ENCODE peak calls at places on chromosome 18, in seven cellular contexts. R is body of pancreas, F is choroid plexus epithelial cell, I is mucosa of descending colon, E is OCI-LY7, Z is glutamatergic neuron, U is suprapubic skin. D is an unnamed sample.

GRCh38 chr18:31101148-31102019 is 837 bp downstream of the DSC2 start:
- DNase-seq in R (peak; percentile 90), F (no peak), I (peak; percentile 83), Z (peak; percentile 80), E (no peak), U (peak; percentile 83), D (peak; percentile 68)

GRCh38 chr18:12262748-12263147 is 8.6 kb downstream of the CIDEA start:
- DNase-seq in F (no peak), I (no peak), Z (no peak), E (no peak), U (no peak), R (no peak), D (no peak)

GRCh38 chr18:53739700-53740099 is 484.8 kb downstream of the MBD2 start:
- DNase-seq in R (no peak), I (no peak), F (no peak), E (no peak), U (no peak), Z (no peak), D (no peak)

GRCh38 chr18:23864620-23865019 is 149.9 kb upstream of the TTC39C start:
- DNase-seq in R (no peak), Z (no peak), E (peak; percentile 89), F (no peak), I (no peak), U (no peak), D (no peak)

GRCh38 chr18:25348361-25349130 is 3.4 kb downstream of the ZNF521 start:
- DNase-seq in F (no peak), Z (no peak), U (no peak), R (no peak), I (no peak), E (no peak), D (peak; percentile 10)

GRCh38 chr18:36381075-36381474 is 83.6 kb downstream of the FHOD3 start:
- DNase-seq in F (no peak), R (no peak), E (no peak), I (no peak), Z (no peak), U (no peak), D (no peak)

GRCh38 chr18:76922107-76922506 is 99.8 kb downstream of the ZNF236 start:
- DNase-seq in I (no peak), R (peak; percentile 24), U (no peak), F (peak; percentile 77), Z (peak; percentile 69), E (peak; percentile 74), D (peak; percentile 79)

GRCh38 chr18:2213905-2214304 is 357.4 kb downstream of the METTL4 start:
- DNase-seq in R (no peak), I (no peak), E (no peak), U (no peak), F (no peak), Z (no peak), D (no peak)

GRCh38 chr18:75551071-75551470 is 123.6 kb upstream of the SMIM21 start:
- DNase-seq in E (no peak), F (peak; percentile 5), I (no peak), R (no peak), U (no peak), Z (no peak), D (no peak)

GRCh38 chr18:634551-635045 is 22.9 kb upstream of the TYMS start:
- DNase-seq in Z (no peak), U (no peak), I (no peak), E (no peak), R (no peak), F (no peak), D (no peak)

GRCh38 chr18:74173434-74173750 is 25.1 kb downstream of the TIMM21 start:
- DNase-seq in E (no peak), F (no peak), I (no peak), U (no peak), R (no peak), Z (no peak), D (no peak)

GRCh38 chr18:7452331-7452730 is 114.8 kb upstream of the PTPRM start:
- DNase-seq in F (peak; percentile 53), Z (peak; percentile 58), I (no peak), U (no peak), R (peak; percentile 42), E (peak; percentile 24), D (peak; percentile 16)

GRCh38 chr18:49013961-49014604 is 63.3 kb upstream of the SMAD7 start:
- DNase-seq in R (peak; percentile 4), I (no peak), F (no peak), Z (no peak), E (no peak), U (peak; percentile 77), D (no peak)

GRCh38 chr18:47109049-47109448 is 41.3 kb downstream of the HDHD2 start:
- DNase-seq in E (no peak), U (no peak), F (no peak), R (no peak), I (no peak), Z (no peak), D (no peak)

GRCh38 chr18:59733411-59733810 is 36.2 kb upstream of the CCBE1 start:
- DNase-seq in E (no peak), Z (no peak), R (no peak), I (no peak), U (no peak), F (no peak), D (no peak)

DNA sequence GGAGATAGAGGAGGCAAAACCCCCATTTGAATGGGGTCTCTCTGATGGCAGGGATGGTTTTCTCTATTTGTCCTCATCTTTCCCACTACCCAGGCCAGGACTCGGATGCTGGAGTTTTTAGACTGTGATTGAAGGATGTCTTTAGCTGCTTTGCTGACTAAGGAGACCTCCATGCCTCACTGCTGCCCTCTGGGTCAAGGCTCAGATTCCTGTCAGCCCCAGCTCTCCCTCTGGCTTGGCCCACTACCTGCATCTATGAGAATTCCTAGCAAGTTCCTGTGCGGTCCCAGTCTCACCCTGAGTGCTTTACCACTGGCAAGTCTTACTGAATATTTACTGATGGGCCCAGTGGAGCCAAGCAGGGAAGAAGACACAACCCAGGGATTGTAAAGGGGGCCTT is 184.0 kb downstream of the CELF4 start:
- DNase-seq in Z (no peak), I (no peak), R (no peak), F (no peak), U (no peak), E (no peak), D (no peak)
- TF ChIP-seq CTCF in Z (no peak), I (no peak), R (no peak), F (no peak), U (no peak), E (no peak), D (no peak)

GRCh38 chr18:51153659-51154371 is 43.7 kb downstream of the MEX3C start:
- DNase-seq in E (peak; percentile 87), R (no peak), Z (no peak), I (peak; percentile 69), F (no peak), U (no peak), D (peak; percentile 57)

GRCh38 chr18:51150430-51150746 is 47.1 kb downstream of the MEX3C start:
- DNase-seq in R (no peak), I (no peak), Z (no peak), E (no peak), F (no peak), U (no peak), D (no peak)

GRCh38 chr18:51151185-51151567 is 46.3 kb downstream of the MEX3C start:
- DNase-seq in Z (no peak), U (no peak), R (no peak), E (no peak), I (no peak), F (no peak), D (no peak)

GRCh38 chr18:51149605-51150429 is 47.7 kb downstream of the MEX3C start:
- DNase-seq in E (no peak), I (no peak), R (no peak), Z (no peak), U (no peak), F (peak; percentile 93), D (no peak)

GRCh38 chr18:51151568-51152511 is 45.6 kb downstream of the MEX3C start:
- DNase-seq in R (no peak), E (peak; percentile 65), U (no peak), Z (no peak), I (peak; percentile 81), F (no peak), D (peak; percentile 53)
- TF ChIP-seq CTCF in R (no peak), E (peak; percentile 57), U (no peak), Z (no peak), I (no peak), F (no peak), D (peak; percentile 5)

GRCh38 chr18:80034068-80034851 is at the start of gene RBFA:
- DNase-seq in E (peak; percentile 89), R (peak; percentile 100), F (peak; percentile 99), I (peak; percentile 100), Z (peak; percentile 100), U (peak; percentile 100), D (peak; percentile 99)
- TF ChIP-seq CTCF in E (peak; percentile 43), R (peak; percentile 21), F (peak; percentile 33), I (peak; percentile 17), Z (no peak), U (peak; percentile 27), D (no peak)

GRCh38 chr18:58043452-58044369 is at the start of gene NEDD4L:
- DNase-seq in Z (peak; percentile 91), E (peak; percentile 71), U (peak; percentile 92), I (peak; percentile 91), F (peak; percentile 88), R (peak; percentile 87), D (peak; percentile 89)

GRCh38 chr18:58042826-58043362 is 1.1 kb upstream of the NEDD4L start:
- DNase-seq in I (no peak), Z (no peak), E (no peak), F (no peak), R (no peak), U (no peak), D (no peak)

GRCh38 chr18:58045265-58046086 is 1.4 kb downstream of the NEDD4L start:
- DNase-seq in Z (peak; percentile 68), F (peak; percentile 44), R (peak; percentile 84), U (peak; percentile 81), E (no peak), I (peak; percentile 85), D (peak; percentile 32)

GRCh38 chr18:58046087-58046793 is 2.2 kb downstream of the NEDD4L start:
- DNase-seq in R (no peak), E (no peak), F (no peak), Z (no peak), I (no peak), U (no peak), D (no peak)

DNA sequence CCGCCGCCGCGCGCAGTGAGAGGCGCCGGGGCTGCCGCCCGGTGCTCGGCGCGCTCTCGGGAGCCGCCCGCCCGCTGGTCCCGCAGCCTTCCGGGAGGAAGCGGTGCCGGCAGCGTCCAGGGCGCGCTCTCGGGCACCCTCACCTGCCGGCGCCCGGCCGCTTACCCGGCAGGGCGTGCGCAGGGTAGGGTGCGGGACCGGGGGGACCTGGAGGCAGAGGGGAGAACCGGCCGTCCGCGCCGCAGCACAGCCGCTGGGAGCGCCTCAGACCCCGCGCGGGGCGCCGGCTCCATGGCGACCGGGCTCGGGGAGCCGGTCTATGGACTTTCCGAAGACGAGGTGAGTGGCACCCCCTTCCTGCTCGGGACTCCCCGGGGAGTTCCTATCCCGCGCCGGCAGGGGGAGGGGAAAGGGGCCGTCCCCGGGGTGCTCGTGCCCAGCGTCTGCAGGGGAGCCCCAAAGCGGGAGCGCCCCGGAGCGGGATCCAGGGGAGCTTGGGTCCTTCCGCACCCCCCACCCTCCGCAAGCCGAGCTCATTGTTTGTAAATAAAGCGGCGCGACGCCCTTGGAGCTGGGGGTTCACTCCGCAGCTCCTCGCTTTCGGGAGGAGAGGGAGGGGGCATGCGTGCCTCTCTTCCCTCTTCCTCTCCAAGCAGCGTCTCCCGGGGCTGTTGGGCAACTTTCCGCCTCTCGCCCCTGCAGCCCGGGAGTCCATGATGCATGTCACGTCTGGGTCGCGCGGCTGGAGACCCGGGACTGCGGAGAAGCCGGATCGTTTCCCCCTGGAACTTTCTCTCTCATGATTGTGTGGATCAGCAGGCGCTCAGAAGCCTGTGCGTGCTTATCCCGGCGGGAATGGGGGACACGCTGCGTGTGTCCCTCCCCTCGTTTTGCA is 591 bp downstream of the NEDD4L start:
- DNase-seq in E (peak; percentile 40), I (peak; percentile 77), Z (peak; percentile 69), U (peak; percentile 83), F (peak; percentile 17), R (peak; percentile 52), D (no peak)
- TF ChIP-seq CTCF in E (no peak), I (peak; percentile 11), Z (no peak), U (peak; percentile 16), F (no peak), R (peak; percentile 12), D (no peak)